ENCODE peak calls at places on chromosomes 1 and 21, in nine cellular contexts. One of them, this sample, is unnamed.

GRCh38 chr1:9321480-9321849 is 28.8 kb downstream of the SPSB1 start:
- DNase-seq in gastrocnemius medialis: no peak
- DNase-seq in lower lobe of right lung: no peak
- DNase-seq in MM.1S: no peak
- DNase-seq in foreskin fibroblast: no peak
- DNase-seq in NB4: peak; percentile 53
- DNase-seq in epithelial cell of proximal tubule: no peak
- DNase-seq in coronary artery: no peak
- DNase-seq in sigmoid colon: no peak
- DNase-seq in this sample: peak; percentile 73

GRCh38 chr1:11062965-11063401 is 3.2 kb upstream of the SRM start:
- DNase-seq in sigmoid colon: peak; percentile 40
- DNase-seq in coronary artery: no peak
- DNase-seq in foreskin fibroblast: peak; percentile 31
- DNase-seq in lower lobe of right lung: no peak
- DNase-seq in epithelial cell of proximal tubule: no peak
- DNase-seq in gastrocnemius medialis: no peak
- DNase-seq in NB4: peak; percentile 60
- DNase-seq in MM.1S: no peak
- DNase-seq in this sample: no peak

GRCh38 chr1:22754824-22755223 is 44.2 kb downstream of the EPHB2 start:
- DNase-seq in epithelial cell of proximal tubule: no peak
- DNase-seq in NB4: no peak
- DNase-seq in sigmoid colon: no peak
- DNase-seq in MM.1S: no peak
- DNase-seq in gastrocnemius medialis: no peak
- DNase-seq in coronary artery: no peak
- DNase-seq in lower lobe of right lung: no peak
- DNase-seq in foreskin fibroblast: no peak
- DNase-seq in this sample: no peak

GRCh38 chr1:112689196-112689841 is 14.9 kb downstream of the MOV10 start:
- DNase-seq in MM.1S: no peak
- DNase-seq in epithelial cell of proximal tubule: no peak
- DNase-seq in foreskin fibroblast: no peak
- DNase-seq in NB4: no peak
- DNase-seq in gastrocnemius medialis: no peak
- DNase-seq in lower lobe of right lung: no peak
- DNase-seq in sigmoid colon: no peak
- DNase-seq in coronary artery: no peak
- DNase-seq in this sample: no peak

GRCh38 chr1:217482356-217483102 is 148.4 kb downstream of the GPATCH2 start:
- DNase-seq in lower lobe of right lung: no peak
- DNase-seq in NB4: peak; percentile 76
- DNase-seq in sigmoid colon: no peak
- DNase-seq in MM.1S: peak; percentile 35
- DNase-seq in gastrocnemius medialis: no peak
- DNase-seq in foreskin fibroblast: peak; percentile 82
- DNase-seq in coronary artery: no peak
- DNase-seq in epithelial cell of proximal tubule: peak; percentile 29
- DNase-seq in this sample: peak; percentile 2

GRCh38 chr1:224589006-224589405 is 27.1 kb upstream of the CNIH3 start:
- DNase-seq in sigmoid colon: no peak
- DNase-seq in NB4: no peak
- DNase-seq in epithelial cell of proximal tubule: no peak
- DNase-seq in lower lobe of right lung: no peak
- DNase-seq in gastrocnemius medialis: no peak
- DNase-seq in MM.1S: no peak
- DNase-seq in coronary artery: no peak
- DNase-seq in foreskin fibroblast: peak; percentile 67
- DNase-seq in this sample: no peak

GRCh38 chr1:90114521-90115141 is 119.7 kb downstream of the ZNF326 start:
- DNase-seq in epithelial cell of proximal tubule: peak; percentile 12
- DNase-seq in lower lobe of right lung: no peak
- DNase-seq in MM.1S: peak; percentile 62
- DNase-seq in gastrocnemius medialis: no peak
- DNase-seq in coronary artery: no peak
- DNase-seq in NB4: peak; percentile 59
- DNase-seq in foreskin fibroblast: peak; percentile 53
- DNase-seq in sigmoid colon: no peak
- DNase-seq in this sample: no peak

GRCh38 chr1:94698341-94698740 is 121.8 kb upstream of the SLC44A3 start:
- DNase-seq in foreskin fibroblast: peak; percentile 50
- DNase-seq in MM.1S: no peak
- DNase-seq in coronary artery: no peak
- DNase-seq in lower lobe of right lung: no peak
- DNase-seq in NB4: no peak
- DNase-seq in gastrocnemius medialis: no peak
- DNase-seq in sigmoid colon: no peak
- DNase-seq in epithelial cell of proximal tubule: no peak
- DNase-seq in this sample: no peak

GRCh38 chr21:25809013-25809412 is 74.2 kb downstream of the GABPA start:
- DNase-seq in gastrocnemius medialis: no peak
- DNase-seq in sigmoid colon: no peak
- DNase-seq in NB4: no peak
- DNase-seq in coronary artery: no peak
- DNase-seq in foreskin fibroblast: peak; percentile 49
- DNase-seq in lower lobe of right lung: no peak
- DNase-seq in MM.1S: no peak
- DNase-seq in epithelial cell of proximal tubule: no peak
- DNase-seq in this sample: no peak

GRCh38 chr1:239212841-239213240 is 173.5 kb upstream of the CHRM3 start:
- DNase-seq in coronary artery: no peak
- DNase-seq in epithelial cell of proximal tubule: no peak
- DNase-seq in MM.1S: no peak
- DNase-seq in NB4: no peak
- DNase-seq in sigmoid colon: no peak
- DNase-seq in gastrocnemius medialis: no peak
- DNase-seq in lower lobe of right lung: no peak
- DNase-seq in foreskin fibroblast: no peak
- DNase-seq in this sample: peak; percentile 91

GRCh38 chr1:163055005-163055404 is 14.2 kb upstream of the RGS4 start:
- DNase-seq in sigmoid colon: no peak
- DNase-seq in lower lobe of right lung: no peak
- DNase-seq in NB4: peak; percentile 3
- DNase-seq in gastrocnemius medialis: no peak
- DNase-seq in MM.1S: no peak
- DNase-seq in coronary artery: no peak
- DNase-seq in epithelial cell of proximal tubule: no peak
- DNase-seq in foreskin fibroblast: peak; percentile 46
- DNase-seq in this sample: no peak

GRCh38 chr1:208189183-208189582 is 55.0 kb downstream of the PLXNA2 start:
- DNase-seq in gastrocnemius medialis: no peak
- DNase-seq in epithelial cell of proximal tubule: no peak
- DNase-seq in sigmoid colon: no peak
- DNase-seq in MM.1S: peak; percentile 68
- DNase-seq in foreskin fibroblast: no peak
- DNase-seq in NB4: peak; percentile 19
- DNase-seq in coronary artery: no peak
- DNase-seq in lower lobe of right lung: no peak
- DNase-seq in this sample: no peak

GRCh38 chr1:239912471-239912870 is 179.2 kb upstream of the FMN2 start:
- DNase-seq in sigmoid colon: peak; percentile 72
- DNase-seq in epithelial cell of proximal tubule: no peak
- DNase-seq in foreskin fibroblast: peak; percentile 48
- DNase-seq in MM.1S: peak; percentile 49
- DNase-seq in coronary artery: no peak
- DNase-seq in lower lobe of right lung: no peak
- DNase-seq in NB4: no peak
- DNase-seq in gastrocnemius medialis: no peak
- DNase-seq in this sample: no peak

GRCh38 chr1:48061162-48062136 is 64.3 kb upstream of the TRABD2B start:
- DNase-seq in MM.1S: peak; percentile 49
- DNase-seq in sigmoid colon: no peak
- DNase-seq in NB4: peak; percentile 52
- DNase-seq in epithelial cell of proximal tubule: no peak
- DNase-seq in foreskin fibroblast: peak; percentile 75
- DNase-seq in lower lobe of right lung: no peak
- DNase-seq in gastrocnemius medialis: peak; percentile 32
- DNase-seq in coronary artery: no peak
- DNase-seq in this sample: no peak

GRCh38 chr1:79232831-79233230 is 226.3 kb upstream of the ADGRL4 start:
- DNase-seq in sigmoid colon: no peak
- DNase-seq in lower lobe of right lung: no peak
- DNase-seq in coronary artery: no peak
- DNase-seq in foreskin fibroblast: no peak
- DNase-seq in epithelial cell of proximal tubule: no peak
- DNase-seq in gastrocnemius medialis: no peak
- DNase-seq in NB4: no peak
- DNase-seq in MM.1S: no peak
- DNase-seq in this sample: no peak

GRCh38 chr1:204513117-204513716 is 3.0 kb upstream of the MDM4 start:
- DNase-seq in foreskin fibroblast: no peak
- DNase-seq in lower lobe of right lung: peak; percentile 78
- DNase-seq in coronary artery: no peak
- DNase-seq in epithelial cell of proximal tubule: no peak
- DNase-seq in NB4: peak; percentile 33
- DNase-seq in MM.1S: peak; percentile 95
- DNase-seq in gastrocnemius medialis: no peak
- DNase-seq in sigmoid colon: no peak
- DNase-seq in this sample: no peak

GRCh38 chr1:44250113-44250781 is 37.0 kb downstream of the DMAP1 start:
- DNase-seq in NB4: no peak
- DNase-seq in lower lobe of right lung: no peak
- DNase-seq in sigmoid colon: no peak
- DNase-seq in epithelial cell of proximal tubule: no peak
- DNase-seq in MM.1S: no peak
- DNase-seq in foreskin fibroblast: no peak
- DNase-seq in gastrocnemius medialis: no peak
- DNase-seq in coronary artery: no peak
- DNase-seq in this sample: no peak

DNA sequence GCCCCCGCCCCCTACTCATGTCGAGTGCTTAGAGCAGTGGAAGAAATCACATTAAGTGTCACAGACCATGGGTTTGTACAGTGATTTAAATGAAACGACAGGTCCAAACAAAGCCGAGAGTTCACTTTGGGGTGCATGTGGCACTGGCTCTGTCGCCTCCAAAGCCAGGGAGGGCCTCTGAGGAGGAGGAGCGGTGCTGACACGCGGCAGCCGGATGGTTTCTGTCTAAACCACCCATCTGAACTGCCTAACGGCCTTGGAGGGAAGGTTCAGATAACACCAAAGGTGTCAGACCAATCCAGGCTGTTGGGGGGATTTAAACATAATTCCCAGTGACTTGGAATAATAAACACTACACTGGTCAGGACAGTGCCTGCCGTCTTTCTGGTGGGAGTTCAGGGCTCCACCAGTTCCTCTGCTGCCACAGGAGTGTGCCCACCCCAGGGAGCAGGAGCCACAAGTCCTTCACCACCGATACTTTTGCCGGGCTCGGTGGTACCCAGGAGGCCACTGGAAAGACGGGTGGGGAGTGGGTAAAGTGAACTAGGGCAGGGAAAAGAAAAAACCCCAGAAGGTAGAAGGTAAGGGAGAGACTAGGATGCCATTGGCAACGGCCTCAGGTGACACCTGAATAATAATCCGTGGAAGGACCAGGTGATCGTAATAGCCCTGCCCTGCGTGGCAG is 78.2 kb downstream of the SLC66A1 start:
- DNase-seq in gastrocnemius medialis: no peak
- DNase-seq in lower lobe of right lung: no peak
- DNase-seq in foreskin fibroblast: no peak
- DNase-seq in NB4: no peak
- DNase-seq in MM.1S: no peak
- DNase-seq in coronary artery: no peak
- DNase-seq in epithelial cell of proximal tubule: no peak
- DNase-seq in sigmoid colon: no peak
- DNase-seq in this sample: no peak
- TF ChIP-seq CTCF in gastrocnemius medialis: no peak
- TF ChIP-seq CTCF in lower lobe of right lung: no peak
- TF ChIP-seq CTCF in foreskin fibroblast: no peak
- TF ChIP-seq CTCF in NB4: no peak
- TF ChIP-seq CTCF in MM.1S: no peak
- TF ChIP-seq CTCF in coronary artery: no peak
- TF ChIP-seq CTCF in epithelial cell of proximal tubule: no peak
- TF ChIP-seq CTCF in sigmoid colon: no peak
- TF ChIP-seq CTCF in this sample: no peak

GRCh38 chr21:36980280-36981048 is 14.0 kb upstream of the HLCS start:
- DNase-seq in epithelial cell of proximal tubule: no peak
- DNase-seq in foreskin fibroblast: peak; percentile 35
- DNase-seq in coronary artery: no peak
- DNase-seq in MM.1S: no peak
- DNase-seq in lower lobe of right lung: peak; percentile 67
- DNase-seq in NB4: no peak
- DNase-seq in sigmoid colon: no peak
- DNase-seq in gastrocnemius medialis: no peak
- DNase-seq in this sample: no peak
- H3K4me3 ChIP-seq in epithelial cell of proximal tubule: peak overlapping the region; percentile 63
- H3K4me3 ChIP-seq in foreskin fibroblast: peak overlapping the region; percentile 49
- H3K4me3 ChIP-seq in coronary artery: peak overlapping the region; percentile 77
- H3K4me3 ChIP-seq in MM.1S: no peak overlapping the region
- H3K4me3 ChIP-seq in lower lobe of right lung: peak overlapping the region; percentile 59
- H3K4me3 ChIP-seq in NB4: no peak overlapping the region
- H3K4me3 ChIP-seq in sigmoid colon: peak overlapping the region; percentile 17
- H3K4me3 ChIP-seq in gastrocnemius medialis: peak overlapping the region; percentile 63
- H3K4me3 ChIP-seq in this sample: peak overlapping the region; percentile 41

GRCh38 chr1:6447818-6448748 is 17.9 kb downstream of the TNFRSF25 start:
- DNase-seq in gastrocnemius medialis: no peak
- DNase-seq in foreskin fibroblast: no peak
- DNase-seq in sigmoid colon: no peak
- DNase-seq in coronary artery: no peak
- DNase-seq in lower lobe of right lung: no peak
- DNase-seq in MM.1S: peak; percentile 28
- DNase-seq in NB4: no peak
- DNase-seq in epithelial cell of proximal tubule: no peak
- DNase-seq in this sample: no peak
- TF ChIP-seq CTCF in gastrocnemius medialis: no peak
- TF ChIP-seq CTCF in foreskin fibroblast: no peak
- TF ChIP-seq CTCF in sigmoid colon: no peak
- TF ChIP-seq CTCF in coronary artery: no peak
- TF ChIP-seq CTCF in lower lobe of right lung: no peak
- TF ChIP-seq CTCF in MM.1S: no peak
- TF ChIP-seq CTCF in NB4: no peak
- TF ChIP-seq CTCF in epithelial cell of proximal tubule: peak; percentile 11
- TF ChIP-seq CTCF in this sample: peak; percentile 22

DNA sequence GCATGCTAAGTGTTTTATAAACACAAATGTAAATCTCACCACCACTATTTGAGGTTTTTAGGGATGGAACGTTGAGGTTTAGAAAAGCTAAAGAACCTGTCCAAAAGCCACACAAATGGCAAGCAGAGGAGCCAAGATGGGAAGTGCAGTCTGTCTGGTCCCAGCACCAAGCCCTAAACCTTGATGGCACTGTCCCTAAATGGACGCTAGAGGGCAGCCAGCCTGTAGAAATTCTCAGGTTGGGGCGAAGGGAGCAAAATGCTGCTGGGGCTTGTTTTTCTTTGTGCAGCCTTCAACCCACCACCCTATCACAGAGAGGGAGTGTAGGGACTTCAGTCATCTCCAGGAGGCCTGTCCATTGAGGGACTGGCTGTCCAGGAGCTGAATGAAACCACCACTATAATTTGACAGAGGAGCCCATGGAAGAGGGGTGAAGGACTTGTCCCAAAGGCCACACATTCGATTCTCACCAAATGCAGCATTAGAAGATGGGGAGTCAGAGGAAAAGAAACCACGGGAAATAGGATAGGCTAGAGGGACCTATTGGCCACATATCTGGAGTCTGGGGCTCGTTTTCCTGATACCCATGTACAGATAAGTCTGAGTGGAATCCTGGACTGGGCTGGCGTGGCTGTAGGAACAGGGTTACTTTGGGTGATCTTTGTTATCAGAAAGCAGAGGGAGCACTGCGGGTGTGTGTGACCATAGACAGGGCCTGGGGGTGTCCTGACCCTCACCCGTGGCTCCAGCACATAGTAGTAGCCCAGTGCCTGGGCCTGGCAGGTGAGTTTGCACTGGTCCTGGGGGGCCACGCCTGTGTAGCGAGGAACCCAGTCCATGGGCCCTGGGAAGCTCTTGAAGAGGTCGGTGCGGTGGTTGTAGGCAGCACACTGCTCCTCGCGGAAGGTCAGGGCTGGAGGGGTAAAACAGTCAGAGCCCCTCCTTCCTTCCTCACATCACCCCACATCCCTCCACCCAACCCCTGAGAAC is 6.1 kb downstream of the ADAMTS4 start:
- DNase-seq in coronary artery: no peak
- DNase-seq in epithelial cell of proximal tubule: no peak
- DNase-seq in foreskin fibroblast: peak; percentile 84
- DNase-seq in lower lobe of right lung: no peak
- DNase-seq in NB4: peak; percentile 80
- DNase-seq in MM.1S: peak; percentile 89
- DNase-seq in sigmoid colon: peak; percentile 85
- DNase-seq in gastrocnemius medialis: no peak
- DNase-seq in this sample: no peak
- H3K4me3 ChIP-seq in coronary artery: peak overlapping the region; percentile 75
- H3K4me3 ChIP-seq in epithelial cell of proximal tubule: no peak overlapping the region
- H3K4me3 ChIP-seq in foreskin fibroblast: no peak overlapping the region
- H3K4me3 ChIP-seq in lower lobe of right lung: no peak overlapping the region
- H3K4me3 ChIP-seq in NB4: no peak overlapping the region
- H3K4me3 ChIP-seq in MM.1S: no peak overlapping the region
- H3K4me3 ChIP-seq in sigmoid colon: no peak overlapping the region
- H3K4me3 ChIP-seq in gastrocnemius medialis: no peak overlapping the region
- H3K4me3 ChIP-seq in this sample: no peak overlapping the region